ENCODE peak calls at places on chromosomes 16 and 17, in nine cellular contexts. T is neural crest cell; F is CD8-positive, alpha-beta T cell; A is activated effector memory CD4-positive, alpha-beta T cell treated with Interleukin-2 at 50 U/mL for 16 hours; S is H4; R is anterior cingulate cortex; Y is sigmoid colon; Q is mucosa of descending colon; Z is OCI-LY7. G is an unnamed sample.

GRCh38 chr17:82871056-82871775 is 31.4 kb upstream of the ZNF750 start:
- DNase-seq in T (no peak), F (no peak), A (no peak), S (no peak), R (no peak), Y (no peak), Q (no peak), Z (peak), G (no peak)

GRCh38 chr16:85149776-85150175 is 37.5 kb upstream of the CIBAR2 start:
- DNase-seq in T (no peak), F (peak), A (no peak), S (no peak), R (peak), Y (peak), Q (no peak), Z (no peak), G (no peak)

GRCh38 chr16:15829460-15829859 is 27.4 kb downstream of the MYH11 start:
- DNase-seq in T (no peak), F (no peak), A (no peak), S (no peak), R (no peak), Y (peak), Q (peak), Z (no peak), G (no peak)

GRCh38 chr16:4613636-4614570 is 785 bp downstream of the UBALD1 start:
- DNase-seq in T (peak), F (peak), A (peak), S (no peak), R (no peak), Y (peak), Q (peak), Z (peak), G (no peak)

GRCh38 chr16:69315486-69316311 is 4.5 kb downstream of the VPS4A start:
- DNase-seq in T (no peak), F (no peak), A (no peak), S (no peak), R (no peak), Y (peak), Q (no peak), Z (no peak), G (no peak)

GRCh38 chr16:49859139-49859947 is 3.4 kb upstream of the ZNF423 start:
- DNase-seq in T (no peak), F (no peak), A (no peak), S (no peak), R (no peak), Y (peak), Q (peak), Z (no peak), G (no peak)

GRCh38 chr17:48051706-48052486 is 3.7 kb downstream of the NFE2L1 start:
- DNase-seq in T (no peak), F (no peak), A (no peak), S (peak), R (no peak), Y (peak), Q (peak), Z (no peak), G (no peak)

GRCh38 chr17:21131090-21131616 is 4.4 kb downstream of the DHRS7B start:
- DNase-seq in T (no peak), F (no peak), A (no peak), S (no peak), R (no peak), Y (no peak), Q (no peak), Z (no peak), G (no peak)

GRCh38 chr17:48429638-48430586 is at the start of gene SKAP1:
- DNase-seq in T (no peak), F (peak), A (peak), S (no peak), R (no peak), Y (no peak), Q (peak), Z (no peak), G (peak)

GRCh38 chr17:60163108-60163784 is 13.5 kb downstream of the CA4 start:
- DNase-seq in T (no peak), F (no peak), A (no peak), S (peak), R (no peak), Y (no peak), Q (no peak), Z (peak), G (no peak)

GRCh38 chr17:57456622-57457021 is 200.3 kb downstream of the MSI2 start:
- DNase-seq in T (no peak), F (no peak), A (no peak), S (no peak), R (no peak), Y (no peak), Q (no peak), Z (no peak), G (no peak)

GRCh38 chr16:6483634-6484033 is 849.0 kb upstream of the RBFOX1 start:
- DNase-seq in T (no peak), F (no peak), A (no peak), S (no peak), R (peak), Y (no peak), Q (no peak), Z (no peak), G (no peak)

GRCh38 chr17:19664136-19664820 is 15.7 kb downstream of the ALDH3A2 start:
- DNase-seq in T (no peak), F (no peak), A (no peak), S (no peak), R (no peak), Y (no peak), Q (no peak), Z (no peak), G (no peak)

G was measured in T-helper 22 cell.